ENCODE peak calls at places on chromosomes 16 and 17, in eight cellular contexts. Q is right atrium auricular region, P is breast epithelium, M is frontal cortex, L is left ventricle myocardium superior, Y is lower lobe of right lung, R is HT-29, O is astrocyte of the cerebellum. U is an unnamed sample.

GRCh38 chr16:91484-91883 is 13.5 kb downstream of the MPG start:
- DNase-seq in Q (no peak), P (no peak), M (peak; percentile 73), L (peak; percentile 63), Y (no peak), R (no peak), O (no peak), U (no peak)

GRCh38 chr17:35372846-35373531 is 432 bp downstream of the SLFN11 start:
- DNase-seq in Q (no peak), P (no peak), M (no peak), L (peak; percentile 33), Y (peak; percentile 53), R (no peak), O (no peak), U (no peak)

GRCh38 chr17:82022310-82022980 is at the start of gene CENPX:
- DNase-seq in Q (no peak), P (no peak), M (no peak), L (no peak), Y (no peak), R (no peak), O (no peak), U (no peak)

GRCh38 chr17:15782809-15783208 is 50.7 kb downstream of the TBC1D26 start:
- DNase-seq in Q (no peak), P (peak; percentile 63), M (peak; percentile 31), L (peak; percentile 82), Y (peak; percentile 78), R (no peak), O (no peak), U (no peak)

GRCh38 chr16:12504312-12504711 is 299.4 kb downstream of the CPPED1 start:
- DNase-seq in Q (no peak), P (no peak), M (no peak), L (no peak), Y (no peak), R (no peak), O (no peak), U (no peak)

GRCh38 chr16:12405083-12405482 is 398.6 kb downstream of the CPPED1 start:
- DNase-seq in Q (no peak), P (no peak), M (no peak), L (no peak), Y (no peak), R (no peak), O (no peak), U (no peak)

GRCh38 chr17:64992325-64992802 is 64.2 kb downstream of the GNA13 start:
- DNase-seq in Q (no peak), P (peak; percentile 69), M (no peak), L (no peak), Y (no peak), R (no peak), O (no peak), U (no peak)

GRCh38 chr16:76386784-76387183 is 109.6 kb downstream of the CNTNAP4 start:
- DNase-seq in Q (no peak), P (no peak), M (no peak), L (no peak), Y (no peak), R (no peak), O (peak; percentile 72), U (no peak)

GRCh38 chr16:79595916-79596450 is 4.6 kb downstream of the MAF start:
- DNase-seq in Q (peak; percentile 38), P (no peak), M (no peak), L (no peak), Y (no peak), R (no peak), O (no peak), U (no peak)

GRCh38 chr16:27374231-27374793 is 27.7 kb upstream of the IL21R start:
- DNase-seq in Q (no peak), P (no peak), M (no peak), L (no peak), Y (no peak), R (no peak), O (no peak), U (no peak)

GRCh38 chr17:34981538-34982241 is 1.4 kb downstream of the LIG3 start:
- DNase-seq in Q (no peak), P (no peak), M (no peak), L (no peak), Y (no peak), R (peak; percentile 52), O (no peak), U (no peak)

GRCh38 chr17:79136596-79136995 is 62.0 kb downstream of the ENGASE start:
- DNase-seq in Q (no peak), P (no peak), M (no peak), L (no peak), Y (no peak), R (no peak), O (no peak), U (no peak)

GRCh38 chr16:54346046-54346445 is 59.5 kb upstream of the IRX3 start:
- DNase-seq in Q (no peak), P (no peak), M (no peak), L (no peak), Y (no peak), R (no peak), O (no peak), U (no peak)

GRCh38 chr16:16778322-16778721 is 399.4 kb downstream of the NPIPA7 start:
- DNase-seq in Q (no peak), P (no peak), M (no peak), L (no peak), Y (no peak), R (no peak), O (no peak), U (no peak)